ENCODE peak calls at places on chromosomes 5 and 9, in six cellular contexts. K is SHP77 treated with DMSO at 0.1 percent for 48 hours; J is effector memory CD8-positive, alpha-beta T cell; D is naive thymus-derived CD8-positive, alpha-beta T cell; X is frontal cortex; Q is NCI-H1436 treated with DMSO at 0.1 percent for 48 hours. Z is an unnamed sample.

GRCh38 chr9:138021251-138022056 is 143.9 kb downstream of the CACNA1B start:
- DNase-seq in K (no peak), J (no peak), D (no peak), X (no peak), Q (no peak), Z (no peak)

GRCh38 chr5:96256795-96257470 is 176.1 kb downstream of the PCSK1 start:
- DNase-seq in K (peak), J (no peak), D (no peak), X (no peak), Q (no peak), Z (no peak)

GRCh38 chr5:4640793-4641192 is 499.3 kb upstream of the ADAMTS16 start:
- DNase-seq in K (peak), J (no peak), D (no peak), X (no peak), Q (no peak), Z (no peak)

GRCh38 chr9:105678163-105678562 is 15.9 kb downstream of the TAL2 start:
- DNase-seq in K (no peak), J (no peak), D (no peak), X (no peak), Q (no peak), Z (no peak)

GRCh38 chr9:136534396-136534795 is 11.5 kb downstream of the NOTCH1 start:
- DNase-seq in K (no peak), J (no peak), D (no peak), X (no peak), Q (no peak), Z (no peak)

GRCh38 chr9:34994429-34995287 is 5.1 kb downstream of the DNAJB5 start:
- DNase-seq in K (no peak), J (no peak), D (no peak), X (peak), Q (no peak), Z (no peak)

GRCh38 chr5:65555266-65555665 is 7.7 kb downstream of the CENPK start:
- DNase-seq in K (no peak), J (no peak), D (no peak), X (no peak), Q (no peak), Z (no peak)

GRCh38 chr5:120380644-120381043 is 83.5 kb upstream of the PRR16 start:
- DNase-seq in K (no peak), J (no peak), D (no peak), X (no peak), Q (no peak), Z (no peak)

GRCh38 chr5:135567661-135568060 is 11.1 kb downstream of the CXCL14 start:
- DNase-seq in K (no peak), J (no peak), D (no peak), X (no peak), Q (no peak), Z (no peak)

GRCh38 chr5:1435369-1435768 is 9.9 kb downstream of the SLC6A3 start:
- DNase-seq in K (no peak), J (no peak), D (no peak), X (no peak), Q (no peak), Z (no peak)

GRCh38 chr5:158619083-158619788 is 480.5 kb downstream of the EBF1 start:
- DNase-seq in K (no peak), J (no peak), D (no peak), X (no peak), Q (no peak), Z (no peak)

GRCh38 chr5:33457817-33458216 is 17.1 kb downstream of the TARS1 start:
- DNase-seq in K (no peak), J (no peak), D (no peak), X (no peak), Q (no peak), Z (no peak)

GRCh38 chr5:136123236-136123768 is 9.3 kb upstream of the SMAD5 start:
- DNase-seq in K (peak), J (no peak), D (no peak), X (no peak), Q (peak), Z (no peak)

GRCh38 chr9:1979815-1980367 is 35.3 kb upstream of the SMARCA2 start:
- DNase-seq in K (no peak), J (no peak), D (no peak), X (no peak), Q (no peak), Z (no peak)